ENCODE peak calls at places on chromosomes 4 and X, in seven cellular contexts. W is IMR-90, G is mesendoderm, I is neuronal stem cell, A is H9, Q is trophoblast cell, M is H1. R is an unnamed sample.

GRCh38 chrX:26295425-26295824 is 79.5 kb downstream of the MAGEB5 start:
- DNase-seq in Q (no peak), W (no peak), A (no peak), I (no peak), M (no peak), G (peak), R (no peak)

GRCh38 chrX:21802054-21802660 is 37.3 kb upstream of the MBTPS2 start:
- DNase-seq in I (no peak), G (no peak), M (no peak), A (no peak), W (no peak), Q (no peak), R (no peak)

GRCh38 chr4:6288342-6288741 is 18.7 kb downstream of the WFS1 start:
- DNase-seq in W (no peak), I (no peak), A (no peak), Q (no peak), M (no peak), G (no peak), R (no peak)

GRCh38 chrX:129961180-129962083 is 21.0 kb upstream of the BCORL1 start:
- DNase-seq in Q (peak), A (peak), W (no peak), M (no peak), I (no peak), G (peak), R (peak)

GRCh38 chr4:53617101-53617680 is 25.9 kb upstream of the LNX1 start:
- DNase-seq in Q (no peak), M (no peak), I (no peak), A (no peak), G (no peak), W (peak), R (peak)

GRCh38 chr4:117823388-117823787 is 210.9 kb upstream of the NDST3 start:
- DNase-seq in G (no peak), Q (no peak), A (no peak), M (no peak), W (no peak), I (no peak), R (no peak)

GRCh38 chrX:110212299-110212698 is 105.6 kb downstream of the AMMECR1 start:
- DNase-seq in I (no peak), A (no peak), Q (no peak), M (no peak), W (peak), G (peak), R (peak)

GRCh38 chr4:6693274-6694176 is at the start of gene S100P:
- DNase-seq in G (no peak), I (no peak), M (no peak), Q (peak), W (no peak), A (no peak), R (no peak)

GRCh38 chr4:140267576-140267975 is 105.9 kb upstream of the SCOC start:
- DNase-seq in M (no peak), W (peak), Q (peak), G (peak), I (no peak), A (peak), R (peak)

GRCh38 chr4:113678651-113679050 is 82.9 kb downstream of the CAMK2D start:
- DNase-seq in W (peak), A (no peak), I (no peak), G (no peak), Q (no peak), M (no peak), R (no peak)

GRCh38 chr4:5956285-5957021 is 61.8 kb downstream of the C4orf50 start:
- DNase-seq in I (peak), A (peak), M (no peak), G (peak), Q (no peak), W (no peak), R (no peak)

GRCh38 chrX:141989802-141990201 is 86.1 kb downstream of the MAGEC1 start:
- DNase-seq in Q (no peak), I (no peak), M (no peak), W (no peak), A (no peak), G (no peak), R (no peak)

GRCh38 chrX:151543706-151544105 is 19.8 kb upstream of the PASD1 start:
- DNase-seq in G (no peak), M (no peak), I (no peak), Q (no peak), W (no peak), A (peak), R (no peak)

GRCh38 chrX:134374294-134374693 is 85.7 kb upstream of the HPRT1 start:
- DNase-seq in W (no peak), M (no peak), I (no peak), Q (no peak), A (no peak), G (no peak), R (peak)

GRCh38 chr4:98997176-98997575 is 1.7 kb downstream of the METAP1 start:
- DNase-seq in W (no peak), G (no peak), A (no peak), I (no peak), Q (no peak), M (no peak), R (no peak)

GRCh38 chr4:185693548-185694215 is 118.3 kb downstream of the SORBS2 start:
- DNase-seq in W (no peak), A (no peak), Q (no peak), G (no peak), M (no peak), I (no peak), R (no peak)

GRCh38 chr4:121208571-121208970 is 44.5 kb upstream of the TNIP3 start:
- DNase-seq in M (no peak), G (no peak), A (no peak), I (no peak), W (no peak), Q (no peak), R (no peak)

GRCh38 chr4:148116971-148117370 is 325.2 kb downstream of the NR3C2 start:
- DNase-seq in M (no peak), W (no peak), A (no peak), I (no peak), Q (no peak), G (peak), R (no peak)

GRCh38 chr4:61500883-61501282 is 300.8 kb downstream of the ADGRL3 start:
- DNase-seq in M (no peak), I (no peak), A (no peak), Q (no peak), G (peak), W (no peak), R (no peak)

GRCh38 chr4:1576961-1577814 is 106.9 kb downstream of the FAM53A start:
- DNase-seq in A (no peak), Q (no peak), G (no peak), W (no peak), I (no peak), M (no peak), R (no peak)

GRCh38 chr4:72451349-72451748 is 117.7 kb downstream of the ADAMTS3 start:
- DNase-seq in I (no peak), A (no peak), W (no peak), G (no peak), Q (no peak), M (no peak), R (no peak)

GRCh38 chr4:78437608-78438088 is 113.9 kb upstream of the ANXA3 start:
- DNase-seq in W (no peak), A (no peak), G (no peak), I (no peak), Q (peak), M (no peak), R (no peak)

GRCh38 chr4:142402925-142403324 is 443.2 kb downstream of the INPP4B start:
- DNase-seq in W (peak), M (no peak), A (no peak), Q (peak), I (no peak), G (no peak), R (no peak)

GRCh38 chr4:145734051-145734450 is 54.1 kb downstream of the C4orf51 start:
- DNase-seq in I (no peak), A (no peak), G (peak), M (no peak), W (no peak), Q (no peak), R (peak)

GRCh38 chr4:141331534-141332358 is 111.1 kb downstream of the ZNF330 start:
- DNase-seq in G (no peak), M (no peak), W (no peak), Q (no peak), I (no peak), A (no peak), R (no peak)
- H2BK5ac ChIP-seq in G (no peak), M (no peak), W (no peak), Q (no peak), I (no peak), A (no peak), R (no peak)

GRCh38 chr4:125313497-125313896 is 1.3 kb upstream of the FAT4 start:
- DNase-seq in M (no peak), Q (peak), W (peak), I (peak), G (peak), A (peak), R (peak)

GRCh38 chr4:125313989-125314602 is 659 bp upstream of the FAT4 start:
- DNase-seq in Q (no peak), I (peak), G (peak), A (no peak), W (peak), M (no peak), R (no peak)

GRCh38 chr4:125315571-125316390 is 1.0 kb downstream of the FAT4 start:
- DNase-seq in A (peak), W (peak), I (peak), Q (no peak), M (no peak), G (peak), R (peak)

GRCh38 chr4:125314676-125315570 is at the start of gene FAT4:
- DNase-seq in Q (peak), G (peak), A (peak), M (peak), W (peak), I (peak), R (peak)

GRCh38 chr4:125311503-125311902 is 3.3 kb upstream of the FAT4 start:
- DNase-seq in Q (no peak), I (no peak), M (no peak), G (no peak), A (no peak), W (no peak), R (no peak)
- H2BK5ac ChIP-seq in Q (no peak), I (no peak), M (no peak), G (no peak), A (no peak), W (no peak), R (no peak)

GRCh38 chr4:168630445-168631187 is 133.8 kb downstream of the PALLD start:
- DNase-seq in Q (no peak), A (no peak), M (no peak), I (no peak), G (no peak), W (peak), R (peak)

GRCh38 chr4:168631241-168632151 is 134.6 kb downstream of the PALLD start:
- DNase-seq in G (peak), A (peak), W (peak), Q (peak), I (peak), M (peak), R (peak)

GRCh38 chr4:168633071-168633470 is 136.2 kb downstream of the PALLD start:
- DNase-seq in G (no peak), I (no peak), A (no peak), M (no peak), Q (no peak), W (no peak), R (peak)

GRCh38 chr4:168633474-168633873 is 136.6 kb downstream of the PALLD start:
- DNase-seq in Q (no peak), M (no peak), W (no peak), I (no peak), A (no peak), G (no peak), R (peak)

DNA sequence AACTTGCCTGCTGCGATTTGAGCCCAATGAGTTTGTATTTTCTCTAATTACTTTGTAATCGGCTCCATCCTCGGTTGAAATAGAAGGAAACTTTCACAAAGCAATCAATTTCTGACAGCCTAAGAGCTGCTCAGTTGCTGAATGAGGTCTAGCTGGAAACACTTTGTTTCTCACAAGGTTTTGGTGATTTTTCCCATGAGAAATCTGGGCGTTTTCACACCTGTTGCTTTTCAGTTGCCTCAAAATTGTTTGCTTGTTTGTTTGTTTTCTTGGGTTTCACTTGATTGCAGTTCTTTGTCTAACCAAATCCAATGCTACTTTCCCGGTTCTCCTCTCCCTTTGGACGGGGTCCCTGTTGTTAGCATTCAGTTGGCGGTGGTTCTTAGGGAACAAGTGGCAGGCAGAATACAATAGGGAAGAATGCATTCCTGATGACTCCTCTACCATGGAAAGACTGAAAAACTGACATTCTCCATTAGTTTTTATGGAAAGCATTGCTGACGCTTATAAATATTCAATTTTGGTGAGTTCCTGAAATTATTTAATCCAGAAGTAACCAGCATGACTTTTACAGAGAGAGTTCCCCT is 135.5 kb downstream of the PALLD start:
- DNase-seq in I (peak), M (no peak), W (no peak), A (no peak), G (peak), Q (no peak), R (no peak)
- H2BK5ac ChIP-seq in I (no peak), M (no peak), W (no peak), A (no peak), G (no peak), Q (peak), R (peak)

GRCh38 chr4:10625130-10625529 is 59.4 kb downstream of the CLNK start:
- DNase-seq in A (no peak), W (no peak), Q (no peak), I (no peak), M (no peak), G (no peak), R (no peak)

GRCh38 chr4:10623862-10624261 is 60.7 kb downstream of the CLNK start:
- DNase-seq in A (no peak), M (no peak), Q (peak), W (no peak), G (no peak), I (no peak), R (no peak)

GRCh38 chr4:10620935-10621488 is 63.6 kb downstream of the CLNK start:
- DNase-seq in W (no peak), Q (no peak), G (peak), M (no peak), A (no peak), I (no peak), R (no peak)

GRCh38 chr4:10622728-10623127 is 61.8 kb downstream of the CLNK start:
- DNase-seq in A (no peak), Q (peak), G (peak), M (no peak), W (no peak), I (no peak), R (no peak)

GRCh38 chr4:10623241-10623640 is 61.3 kb downstream of the CLNK start:
- DNase-seq in A (no peak), G (peak), Q (peak), M (no peak), W (peak), I (no peak), R (no peak)
- H2BK5ac ChIP-seq in A (no peak), G (no peak), Q (peak), M (no peak), W (no peak), I (no peak), R (no peak)

R was measured in mesenchymal stem cell.